ENCODE peak calls at places on chromosomes 1 and 21, in four cellular contexts. One of them, this sample, is unnamed.

GRCh38 chr1:3668585-3669300 is 16.4 kb downstream of the TP73 start:
- DNase-seq in foreskin fibroblast: peak
- DNase-seq in breast epithelium: peak
- DNase-seq in sigmoid colon: peak
- DNase-seq in this sample: no peak

GRCh38 chr21:18117116-18117515 is 127.5 kb upstream of the CHODL start:
- DNase-seq in foreskin fibroblast: no peak
- DNase-seq in breast epithelium: no peak
- DNase-seq in sigmoid colon: no peak
- DNase-seq in this sample: no peak

GRCh38 chr21:33069645-33069993 is 322 bp upstream of the OLIG1 start:
- DNase-seq in breast epithelium: no peak
- DNase-seq in sigmoid colon: no peak
- DNase-seq in foreskin fibroblast: no peak
- DNase-seq in this sample: no peak

GRCh38 chr1:67264899-67265298 is 42.8 kb upstream of the IL12RB2 start:
- DNase-seq in foreskin fibroblast: no peak
- DNase-seq in sigmoid colon: no peak
- DNase-seq in breast epithelium: no peak
- DNase-seq in this sample: no peak

GRCh38 chr21:38806153-38806941 is 618 bp downstream of the ETS2 start:
- DNase-seq in sigmoid colon: peak
- DNase-seq in foreskin fibroblast: no peak
- DNase-seq in breast epithelium: no peak
- DNase-seq in this sample: no peak

GRCh38 chr1:16716691-16717173 is 23.6 kb upstream of the RNU1-4 start:
- DNase-seq in breast epithelium: peak
- DNase-seq in sigmoid colon: peak
- DNase-seq in foreskin fibroblast: no peak
- DNase-seq in this sample: no peak

GRCh38 chr21:35265170-35265877 is 216.2 kb upstream of the RUNX1 start:
- DNase-seq in breast epithelium: no peak
- DNase-seq in sigmoid colon: no peak
- DNase-seq in foreskin fibroblast: peak
- DNase-seq in this sample: peak

GRCh38 chr1:156260896-156261295 is 13.0 kb upstream of the PAQR6 start:
- DNase-seq in breast epithelium: no peak
- DNase-seq in foreskin fibroblast: no peak
- DNase-seq in sigmoid colon: no peak
- DNase-seq in this sample: peak

GRCh38 chr1:109804660-109805059 is 40.9 kb upstream of the EPS8L3 start:
- DNase-seq in breast epithelium: no peak
- DNase-seq in foreskin fibroblast: no peak
- DNase-seq in sigmoid colon: no peak
- DNase-seq in this sample: no peak

GRCh38 chr1:239311331-239311730 is 75.0 kb upstream of the CHRM3 start:
- DNase-seq in breast epithelium: no peak
- DNase-seq in sigmoid colon: no peak
- DNase-seq in foreskin fibroblast: no peak
- DNase-seq in this sample: no peak

GRCh38 chr1:60470231-60470630 is 396.7 kb upstream of the C1orf87 start:
- DNase-seq in sigmoid colon: no peak
- DNase-seq in foreskin fibroblast: peak
- DNase-seq in breast epithelium: no peak
- DNase-seq in this sample: no peak

GRCh38 chr1:118100686-118101300 is 84.2 kb downstream of the SPAG17 start:
- DNase-seq in breast epithelium: no peak
- DNase-seq in sigmoid colon: no peak
- DNase-seq in foreskin fibroblast: no peak
- DNase-seq in this sample: no peak

GRCh38 chr1:30664103-30664755 is 59.2 kb downstream of the MATN1 start:
- DNase-seq in foreskin fibroblast: no peak
- DNase-seq in sigmoid colon: no peak
- DNase-seq in breast epithelium: no peak
- DNase-seq in this sample: no peak

GRCh38 chr1:235781807-235782206 is 84.9 kb downstream of the LYST start:
- DNase-seq in foreskin fibroblast: no peak
- DNase-seq in breast epithelium: no peak
- DNase-seq in sigmoid colon: no peak
- DNase-seq in this sample: no peak

GRCh38 chr1:229102741-229103480 is 168.0 kb upstream of the RAB4A start:
- DNase-seq in breast epithelium: no peak
- DNase-seq in foreskin fibroblast: no peak
- DNase-seq in sigmoid colon: no peak
- DNase-seq in this sample: no peak

GRCh38 chr1:162498442-162498785 is 796 bp downstream of the UHMK1 start:
- DNase-seq in sigmoid colon: no peak
- DNase-seq in foreskin fibroblast: no peak
- DNase-seq in breast epithelium: no peak
- DNase-seq in this sample: peak

GRCh38 chr1:162502077-162502476 is 4.5 kb downstream of the UHMK1 start:
- DNase-seq in foreskin fibroblast: no peak
- DNase-seq in breast epithelium: no peak
- DNase-seq in sigmoid colon: no peak
- DNase-seq in this sample: no peak

GRCh38 chr1:162500805-162501204 is 3.2 kb downstream of the UHMK1 start:
- DNase-seq in breast epithelium: no peak
- DNase-seq in foreskin fibroblast: no peak
- DNase-seq in sigmoid colon: no peak
- DNase-seq in this sample: no peak

GRCh38 chr1:162497104-162497722 is 405 bp upstream of the UHMK1 start:
- DNase-seq in sigmoid colon: no peak
- DNase-seq in foreskin fibroblast: no peak
- DNase-seq in breast epithelium: no peak
- DNase-seq in this sample: no peak

DNA sequence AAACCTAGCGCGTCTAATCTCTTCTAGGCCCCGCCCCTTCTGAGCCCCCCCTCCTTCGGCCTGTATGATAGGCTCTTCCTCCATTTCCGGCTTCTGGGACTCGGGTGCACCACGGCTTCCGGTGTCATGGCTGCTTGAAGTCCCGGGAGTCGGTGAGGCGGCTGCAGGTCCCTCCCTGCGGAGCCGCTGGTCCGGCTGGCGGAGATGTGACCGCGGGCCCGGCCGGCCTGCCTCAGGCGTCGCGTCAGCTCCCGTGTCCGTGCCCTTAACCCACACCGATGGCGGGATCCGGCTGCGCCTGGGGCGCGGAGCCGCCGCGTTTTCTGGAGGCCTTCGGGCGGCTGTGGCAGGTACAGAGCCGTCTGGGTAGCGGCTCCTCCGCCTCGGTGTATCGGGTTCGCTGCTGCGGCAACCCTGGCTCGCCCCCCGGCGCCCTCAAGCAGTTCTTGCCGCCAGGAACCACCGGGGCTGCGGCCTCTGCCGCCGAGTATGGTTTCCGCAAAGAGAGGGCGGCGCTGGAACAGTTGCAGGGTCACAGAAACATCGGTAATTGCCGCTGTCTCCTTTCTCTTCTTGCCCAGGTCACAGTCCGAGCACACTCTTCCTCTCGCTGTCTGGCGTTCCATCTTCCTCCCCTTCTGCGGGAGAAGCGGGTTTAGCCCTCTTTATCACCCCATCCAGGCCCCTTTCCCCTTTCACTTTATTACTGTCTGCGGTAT is at the start of gene UHMK1:
- DNase-seq in sigmoid colon: peak
- DNase-seq in foreskin fibroblast: peak
- DNase-seq in breast epithelium: peak
- DNase-seq in this sample: peak
- TF ChIP-seq CTCF in sigmoid colon: no peak
- TF ChIP-seq CTCF in foreskin fibroblast: no peak
- TF ChIP-seq CTCF in breast epithelium: no peak
- TF ChIP-seq CTCF in this sample: no peak

GRCh38 chr1:171931752-171932151 is 90.5 kb downstream of the DNM3 start:
- DNase-seq in breast epithelium: no peak
- DNase-seq in sigmoid colon: no peak
- DNase-seq in foreskin fibroblast: no peak
- DNase-seq in this sample: no peak

GRCh38 chr1:171935086-171935485 is 93.8 kb downstream of the DNM3 start:
- DNase-seq in sigmoid colon: no peak
- DNase-seq in foreskin fibroblast: no peak
- DNase-seq in breast epithelium: no peak
- DNase-seq in this sample: no peak

GRCh38 chr1:171934664-171935063 is 93.4 kb downstream of the DNM3 start:
- DNase-seq in sigmoid colon: no peak
- DNase-seq in breast epithelium: no peak
- DNase-seq in foreskin fibroblast: no peak
- DNase-seq in this sample: no peak

GRCh38 chr1:171929121-171929520 is 87.8 kb downstream of the DNM3 start:
- DNase-seq in foreskin fibroblast: no peak
- DNase-seq in breast epithelium: no peak
- DNase-seq in sigmoid colon: no peak
- DNase-seq in this sample: no peak
- TF ChIP-seq CTCF in foreskin fibroblast: no peak
- TF ChIP-seq CTCF in breast epithelium: no peak
- TF ChIP-seq CTCF in sigmoid colon: no peak
- TF ChIP-seq CTCF in this sample: peak

GRCh38 chr1:151887028-151887427 is 22.3 kb downstream of the THEM4 start:
- DNase-seq in sigmoid colon: no peak
- DNase-seq in foreskin fibroblast: peak
- DNase-seq in breast epithelium: no peak
- DNase-seq in this sample: peak

GRCh38 chr1:151882466-151882865 is 26.8 kb downstream of the THEM4 start:
- DNase-seq in foreskin fibroblast: no peak
- DNase-seq in sigmoid colon: no peak
- DNase-seq in breast epithelium: no peak
- DNase-seq in this sample: no peak

GRCh38 chr1:151885479-151885878 is 23.8 kb downstream of the THEM4 start:
- DNase-seq in sigmoid colon: no peak
- DNase-seq in foreskin fibroblast: no peak
- DNase-seq in breast epithelium: no peak
- DNase-seq in this sample: peak

GRCh38 chr1:151875419-151876097 is 22.0 kb upstream of the THEM5 start:
- DNase-seq in sigmoid colon: no peak
- DNase-seq in foreskin fibroblast: no peak
- DNase-seq in breast epithelium: no peak
- DNase-seq in this sample: no peak

DNA sequence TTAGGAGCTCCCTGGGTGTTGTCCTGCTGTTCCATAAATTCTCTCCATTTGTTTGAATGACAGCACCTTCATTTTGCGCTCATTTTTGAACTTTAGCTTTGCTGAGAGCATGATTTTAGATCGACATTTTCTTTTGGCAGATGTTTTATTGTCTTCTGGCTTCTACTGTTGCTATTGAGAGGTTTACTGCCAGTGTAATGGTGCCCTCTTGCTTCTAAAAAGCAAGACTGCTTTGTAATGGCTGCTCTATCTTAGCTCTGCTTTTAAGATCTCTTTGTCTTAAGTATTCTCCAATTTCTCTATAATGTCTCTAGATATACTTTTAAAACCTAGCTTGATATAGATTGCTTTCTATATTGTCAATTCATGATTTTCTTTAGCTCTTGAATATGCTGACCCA is 27.8 kb downstream of the THEM4 start:
- DNase-seq in foreskin fibroblast: no peak
- DNase-seq in sigmoid colon: no peak
- DNase-seq in breast epithelium: no peak
- DNase-seq in this sample: no peak
- TF ChIP-seq CTCF in foreskin fibroblast: no peak
- TF ChIP-seq CTCF in sigmoid colon: no peak
- TF ChIP-seq CTCF in breast epithelium: no peak
- TF ChIP-seq CTCF in this sample: peak

DNA sequence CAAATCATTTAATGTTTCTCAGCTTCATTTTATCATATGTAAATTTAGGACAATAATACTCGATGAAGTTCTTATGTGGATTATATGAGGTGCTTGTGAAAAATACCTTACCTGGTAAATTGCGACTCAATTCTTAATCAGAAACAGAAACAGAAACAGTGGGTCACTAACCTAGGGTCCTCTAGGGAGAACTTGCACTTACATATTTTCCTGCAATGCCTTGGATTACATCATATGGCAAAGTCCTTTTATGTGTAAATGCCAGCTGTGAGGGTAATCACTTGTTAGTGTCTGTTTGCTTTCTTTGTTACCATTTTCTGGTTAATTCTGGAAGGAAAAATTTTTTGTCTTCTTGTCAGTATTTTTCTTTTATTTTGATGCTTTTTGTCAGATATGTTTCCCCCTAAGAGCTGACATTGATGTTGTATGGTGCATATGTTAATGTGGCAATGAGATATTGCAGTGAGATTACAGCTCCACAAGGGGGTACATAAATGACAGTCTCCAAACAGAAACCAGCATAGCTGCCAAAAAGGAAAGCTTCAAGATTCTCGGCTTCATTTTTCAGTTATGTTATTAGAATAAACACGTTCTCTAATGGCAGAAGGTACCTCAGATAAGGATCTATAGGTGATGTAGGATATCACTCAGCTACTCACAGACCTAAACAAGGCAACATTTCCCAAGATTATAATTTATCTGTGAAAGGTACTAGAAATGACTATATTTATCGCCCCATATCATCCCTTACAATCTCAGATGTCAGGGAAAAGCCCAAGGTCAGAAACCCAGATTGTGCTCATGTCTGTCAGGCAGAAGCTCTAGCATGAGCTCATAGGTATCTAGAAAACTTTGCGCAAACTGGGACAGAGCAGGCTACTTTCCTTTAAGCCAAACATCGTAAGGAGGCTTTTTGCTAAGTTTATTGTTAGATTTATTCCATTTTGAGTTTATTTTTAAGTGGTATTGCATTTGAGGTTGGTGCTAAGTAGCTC is 119.9 kb downstream of the FASLG start:
- DNase-seq in breast epithelium: no peak
- DNase-seq in foreskin fibroblast: no peak
- DNase-seq in sigmoid colon: no peak
- DNase-seq in this sample: no peak
- TF ChIP-seq CTCF in breast epithelium: no peak
- TF ChIP-seq CTCF in foreskin fibroblast: no peak
- TF ChIP-seq CTCF in sigmoid colon: no peak
- TF ChIP-seq CTCF in this sample: peak